ENCODE peak calls at places on chromosome 17, in five cellular contexts. One of them, this sample, is unnamed.
A peak's percentile ranks its signal among the peaks of the same experiment; 100 is the strongest.

GRCh38 chr17:74213897-74214386 is 571 bp downstream of the TTYH2 start:
- DNase-seq in activated naive CD4-positive, alpha-beta T cell: no peak
- DNase-seq in testis: no peak
- DNase-seq in LHCN-M2: no peak
- DNase-seq in activated effector memory CD4-positive, alpha-beta T cell treated with Interleukin-2 at 50 U/mL for 16 hours: no peak
- DNase-seq in this sample: no peak

GRCh38 chr17:15942207-15942833 is 2.6 kb upstream of the ADORA2B start:
- DNase-seq in activated naive CD4-positive, alpha-beta T cell: no peak
- DNase-seq in testis: no peak
- DNase-seq in LHCN-M2: no peak
- DNase-seq in activated effector memory CD4-positive, alpha-beta T cell treated with Interleukin-2 at 50 U/mL for 16 hours: no peak
- DNase-seq in this sample: no peak

GRCh38 chr17:44533533-44534246 is 23.6 kb upstream of the FZD2 start:
- DNase-seq in activated naive CD4-positive, alpha-beta T cell: peak; percentile 79
- DNase-seq in testis: peak; percentile 96
- DNase-seq in LHCN-M2: peak; percentile 83
- DNase-seq in activated effector memory CD4-positive, alpha-beta T cell treated with Interleukin-2 at 50 U/mL for 16 hours: peak; percentile 70
- DNase-seq in this sample: peak; percentile 73

GRCh38 chr17:38920374-38921291 is 4.8 kb upstream of the LASP1NB start:
- DNase-seq in activated naive CD4-positive, alpha-beta T cell: no peak
- DNase-seq in testis: peak; percentile 9
- DNase-seq in LHCN-M2: no peak
- DNase-seq in activated effector memory CD4-positive, alpha-beta T cell treated with Interleukin-2 at 50 U/mL for 16 hours: no peak
- DNase-seq in this sample: no peak

GRCh38 chr17:75237100-75238014 is 24.0 kb downstream of the GGA3 start:
- DNase-seq in activated naive CD4-positive, alpha-beta T cell: no peak
- DNase-seq in testis: no peak
- DNase-seq in LHCN-M2: no peak
- DNase-seq in activated effector memory CD4-positive, alpha-beta T cell treated with Interleukin-2 at 50 U/mL for 16 hours: no peak
- DNase-seq in this sample: no peak

GRCh38 chr17:75370288-75370687 is 35.2 kb downstream of the GRB2 start:
- DNase-seq in activated naive CD4-positive, alpha-beta T cell: no peak
- DNase-seq in testis: peak; percentile 64
- DNase-seq in LHCN-M2: peak; percentile 95
- DNase-seq in activated effector memory CD4-positive, alpha-beta T cell treated with Interleukin-2 at 50 U/mL for 16 hours: no peak
- DNase-seq in this sample: no peak

GRCh38 chr17:78129385-78130079 is 977 bp upstream of the TMC6 start:
- DNase-seq in activated naive CD4-positive, alpha-beta T cell: no peak
- DNase-seq in testis: no peak
- DNase-seq in LHCN-M2: no peak
- DNase-seq in activated effector memory CD4-positive, alpha-beta T cell treated with Interleukin-2 at 50 U/mL for 16 hours: peak; percentile 57
- DNase-seq in this sample: no peak

GRCh38 chr17:77497578-77497934 is 356.8 kb downstream of the SEC14L1 start:
- DNase-seq in activated naive CD4-positive, alpha-beta T cell: no peak
- DNase-seq in testis: peak; percentile 10
- DNase-seq in LHCN-M2: no peak
- DNase-seq in activated effector memory CD4-positive, alpha-beta T cell treated with Interleukin-2 at 50 U/mL for 16 hours: no peak
- DNase-seq in this sample: no peak

GRCh38 chr17:73815474-73815873 is 171.2 kb upstream of the SDK2 start:
- DNase-seq in activated naive CD4-positive, alpha-beta T cell: no peak
- DNase-seq in testis: no peak
- DNase-seq in LHCN-M2: no peak
- DNase-seq in activated effector memory CD4-positive, alpha-beta T cell treated with Interleukin-2 at 50 U/mL for 16 hours: no peak
- DNase-seq in this sample: no peak

GRCh38 chr17:38421224-38421841 is 6.9 kb upstream of the ARHGAP23 start:
- DNase-seq in activated naive CD4-positive, alpha-beta T cell: no peak
- DNase-seq in testis: no peak
- DNase-seq in LHCN-M2: no peak
- DNase-seq in activated effector memory CD4-positive, alpha-beta T cell treated with Interleukin-2 at 50 U/mL for 16 hours: no peak
- DNase-seq in this sample: no peak

GRCh38 chr17:6910987-6911603 is 79.6 kb upstream of the TEKT1 start:
- DNase-seq in activated naive CD4-positive, alpha-beta T cell: no peak
- DNase-seq in testis: no peak
- DNase-seq in LHCN-M2: peak; percentile 56
- DNase-seq in activated effector memory CD4-positive, alpha-beta T cell treated with Interleukin-2 at 50 U/mL for 16 hours: no peak
- DNase-seq in this sample: no peak

GRCh38 chr17:44314869-44315661 is 6.7 kb downstream of the RUNDC3A start:
- DNase-seq in activated naive CD4-positive, alpha-beta T cell: no peak
- DNase-seq in testis: peak; percentile 63
- DNase-seq in LHCN-M2: no peak
- DNase-seq in activated effector memory CD4-positive, alpha-beta T cell treated with Interleukin-2 at 50 U/mL for 16 hours: no peak
- DNase-seq in this sample: no peak

GRCh38 chr17:42982266-42982665 is 1.9 kb downstream of the RUNDC1 start:
- DNase-seq in activated naive CD4-positive, alpha-beta T cell: no peak
- DNase-seq in testis: no peak
- DNase-seq in LHCN-M2: no peak
- DNase-seq in activated effector memory CD4-positive, alpha-beta T cell treated with Interleukin-2 at 50 U/mL for 16 hours: no peak
- DNase-seq in this sample: no peak

GRCh38 chr17:49404371-49404770 is 10.3 kb downstream of the PHB1 start:
- DNase-seq in activated naive CD4-positive, alpha-beta T cell: no peak
- DNase-seq in testis: no peak
- DNase-seq in LHCN-M2: no peak
- DNase-seq in activated effector memory CD4-positive, alpha-beta T cell treated with Interleukin-2 at 50 U/mL for 16 hours: no peak
- DNase-seq in this sample: no peak

GRCh38 chr17:50268632-50269287 is 5.5 kb upstream of the TMEM92 start:
- DNase-seq in activated naive CD4-positive, alpha-beta T cell: no peak
- DNase-seq in testis: no peak
- DNase-seq in LHCN-M2: no peak
- DNase-seq in activated effector memory CD4-positive, alpha-beta T cell treated with Interleukin-2 at 50 U/mL for 16 hours: no peak
- DNase-seq in this sample: no peak

GRCh38 chr17:64507418-64507766 is 615 bp downstream of the CEP95 start:
- DNase-seq in activated naive CD4-positive, alpha-beta T cell: no peak
- DNase-seq in testis: no peak
- DNase-seq in LHCN-M2: peak; percentile 87
- DNase-seq in activated effector memory CD4-positive, alpha-beta T cell treated with Interleukin-2 at 50 U/mL for 16 hours: no peak
- DNase-seq in this sample: peak; percentile 28

GRCh38 chr17:78992542-78993212 is 13.0 kb upstream of the LGALS3BP start:
- DNase-seq in activated naive CD4-positive, alpha-beta T cell: no peak
- DNase-seq in testis: peak; percentile 70
- DNase-seq in LHCN-M2: no peak
- DNase-seq in activated effector memory CD4-positive, alpha-beta T cell treated with Interleukin-2 at 50 U/mL for 16 hours: no peak
- DNase-seq in this sample: no peak

GRCh38 chr17:78138204-78139060 is 7.8 kb upstream of the C17orf99 start:
- DNase-seq in activated naive CD4-positive, alpha-beta T cell: no peak
- DNase-seq in testis: no peak
- DNase-seq in LHCN-M2: no peak
- DNase-seq in activated effector memory CD4-positive, alpha-beta T cell treated with Interleukin-2 at 50 U/mL for 16 hours: no peak
- DNase-seq in this sample: no peak

GRCh38 chr17:43779145-43780125 is 658 bp upstream of the DUSP3 start:
- DNase-seq in activated naive CD4-positive, alpha-beta T cell: no peak
- DNase-seq in testis: no peak
- DNase-seq in LHCN-M2: no peak
- DNase-seq in activated effector memory CD4-positive, alpha-beta T cell treated with Interleukin-2 at 50 U/mL for 16 hours: no peak
- DNase-seq in this sample: no peak

GRCh38 chr17:923633-924032 is 55.9 kb downstream of the NXN start:
- DNase-seq in activated naive CD4-positive, alpha-beta T cell: no peak
- DNase-seq in testis: no peak
- DNase-seq in LHCN-M2: no peak
- DNase-seq in activated effector memory CD4-positive, alpha-beta T cell treated with Interleukin-2 at 50 U/mL for 16 hours: no peak
- DNase-seq in this sample: no peak

GRCh38 chr17:39057807-39058206 is 90.6 kb upstream of the FBXO47 start:
- DNase-seq in activated naive CD4-positive, alpha-beta T cell: no peak
- DNase-seq in testis: no peak
- DNase-seq in LHCN-M2: no peak
- DNase-seq in activated effector memory CD4-positive, alpha-beta T cell treated with Interleukin-2 at 50 U/mL for 16 hours: no peak
- DNase-seq in this sample: no peak

GRCh38 chr17:75774988-75775668 is 9.5 kb upstream of the UNK start:
- DNase-seq in activated naive CD4-positive, alpha-beta T cell: no peak
- DNase-seq in testis: no peak
- DNase-seq in LHCN-M2: peak; percentile 62
- DNase-seq in activated effector memory CD4-positive, alpha-beta T cell treated with Interleukin-2 at 50 U/mL for 16 hours: no peak
- DNase-seq in this sample: no peak

GRCh38 chr17:835263-835662 is 53.1 kb downstream of the MRM3 start:
- DNase-seq in activated naive CD4-positive, alpha-beta T cell: no peak
- DNase-seq in testis: no peak
- DNase-seq in LHCN-M2: peak; percentile 98
- DNase-seq in activated effector memory CD4-positive, alpha-beta T cell treated with Interleukin-2 at 50 U/mL for 16 hours: no peak
- DNase-seq in this sample: no peak

GRCh38 chr17:76204277-76204676 is 36.0 kb downstream of the RNF157 start:
- DNase-seq in activated naive CD4-positive, alpha-beta T cell: no peak
- DNase-seq in testis: no peak
- DNase-seq in LHCN-M2: peak; percentile 86
- DNase-seq in activated effector memory CD4-positive, alpha-beta T cell treated with Interleukin-2 at 50 U/mL for 16 hours: no peak
- DNase-seq in this sample: no peak

GRCh38 chr17:46968224-46968834 is 10.7 kb downstream of the RPRML start:
- DNase-seq in activated naive CD4-positive, alpha-beta T cell: no peak
- DNase-seq in testis: no peak
- DNase-seq in LHCN-M2: no peak
- DNase-seq in activated effector memory CD4-positive, alpha-beta T cell treated with Interleukin-2 at 50 U/mL for 16 hours: no peak
- DNase-seq in this sample: no peak

GRCh38 chr17:33267279-33267790 is 25.8 kb downstream of the ASIC2 start:
- DNase-seq in activated naive CD4-positive, alpha-beta T cell: no peak
- DNase-seq in testis: no peak
- DNase-seq in LHCN-M2: peak; percentile 88
- DNase-seq in activated effector memory CD4-positive, alpha-beta T cell treated with Interleukin-2 at 50 U/mL for 16 hours: no peak
- DNase-seq in this sample: no peak

GRCh38 chr17:14805348-14805747 is 459.8 kb downstream of the PMP22 start:
- DNase-seq in activated naive CD4-positive, alpha-beta T cell: no peak
- DNase-seq in testis: no peak
- DNase-seq in LHCN-M2: peak; percentile 39
- DNase-seq in activated effector memory CD4-positive, alpha-beta T cell treated with Interleukin-2 at 50 U/mL for 16 hours: no peak
- DNase-seq in this sample: no peak

GRCh38 chr17:1005361-1005946 is 8.5 kb downstream of the TIMM22 start:
- DNase-seq in activated naive CD4-positive, alpha-beta T cell: no peak
- DNase-seq in testis: peak; percentile 87
- DNase-seq in LHCN-M2: no peak
- DNase-seq in activated effector memory CD4-positive, alpha-beta T cell treated with Interleukin-2 at 50 U/mL for 16 hours: no peak
- DNase-seq in this sample: no peak

GRCh38 chr17:38871992-38872605 is 2.2 kb downstream of the LASP1 start:
- DNase-seq in activated naive CD4-positive, alpha-beta T cell: no peak
- DNase-seq in testis: no peak
- DNase-seq in LHCN-M2: no peak
- DNase-seq in activated effector memory CD4-positive, alpha-beta T cell treated with Interleukin-2 at 50 U/mL for 16 hours: no peak
- DNase-seq in this sample: no peak

GRCh38 chr17:78263063-78263735 is 31.8 kb downstream of the TMEM235 start:
- DNase-seq in activated naive CD4-positive, alpha-beta T cell: no peak
- DNase-seq in testis: no peak
- DNase-seq in LHCN-M2: no peak
- DNase-seq in activated effector memory CD4-positive, alpha-beta T cell treated with Interleukin-2 at 50 U/mL for 16 hours: no peak
- DNase-seq in this sample: no peak